ENCODE peak calls at places on chromosomes 16 and 17, in six cellular contexts. I is activated CD8-positive, alpha-beta T cell treated with anti-CD3 and anti-CD28 coated beads for 36 hours; P is heart right ventricle; Q is pancreas; J is HL-60; E is left ventricle myocardium inferior. R is an unnamed sample.

GRCh38 chr17:78184868-78185267 is 2.0 kb downstream of the TK1 start:
- DNase-seq in J (no peak), I (no peak), E (no peak), P (no peak), Q (no peak), R (no peak)

GRCh38 chr17:70261170-70261569 is 91.8 kb downstream of the KCNJ2 start:
- DNase-seq in P (no peak), I (no peak), Q (no peak), E (no peak), J (no peak), R (no peak)

GRCh38 chr16:19113577-19114358 is at the start of gene ITPRIPL2:
- DNase-seq in J (no peak), P (peak), E (peak), Q (peak), I (no peak), R (peak)

GRCh38 chr17:2975469-2975958 is 87.9 kb downstream of the OR1D5 start:
- DNase-seq in I (no peak), Q (no peak), J (no peak), E (no peak), P (no peak), R (no peak)

GRCh38 chr17:17051791-17052461 is 9.7 kb downstream of the MPRIP start:
- DNase-seq in P (no peak), Q (peak), J (peak), I (peak), E (no peak), R (peak)

GRCh38 chr17:44222112-44222869 is 2.8 kb upstream of the UBTF start:
- DNase-seq in Q (peak), E (peak), P (peak), J (no peak), I (peak), R (no peak)

GRCh38 chr17:75849724-75850123 is 5.4 kb downstream of the WBP2 start:
- DNase-seq in E (no peak), J (no peak), P (no peak), Q (no peak), I (no peak), R (no peak)

GRCh38 chr17:8109669-8110455 is 8.5 kb downstream of the ALOXE3 start:
- DNase-seq in P (no peak), I (peak), Q (peak), J (no peak), E (peak), R (no peak)

GRCh38 chr17:20999044-20999573 is 43.7 kb downstream of the USP22 start:
- DNase-seq in I (peak), J (no peak), Q (no peak), E (no peak), P (no peak), R (no peak)

GRCh38 chr17:36475346-36475970 is 11.0 kb upstream of the ZNHIT3 start:
- DNase-seq in E (no peak), I (no peak), P (no peak), Q (no peak), J (no peak), R (no peak)

GRCh38 chr17:63927464-63928171 is 4.5 kb downstream of the CD79B start:
- DNase-seq in E (no peak), J (no peak), I (no peak), Q (no peak), P (no peak), R (peak)

GRCh38 chr16:65122974-65123845 is 1.3 kb upstream of the CDH11 start:
- DNase-seq in P (peak), E (peak), J (no peak), I (no peak), Q (peak), R (peak)

GRCh38 chr17:61454932-61455753 is 2.9 kb downstream of the TBX4 start:
- DNase-seq in I (no peak), J (no peak), P (no peak), E (no peak), Q (no peak), R (peak)
- TF ChIP-seq CTCF in I (no peak), J (no peak), P (no peak), E (no peak), Q (no peak), R (no peak)

GRCh38 chr17:39705786-39706348 is 6.0 kb downstream of the ERBB2 start:
- DNase-seq in E (peak), I (no peak), Q (peak), P (peak), J (no peak), R (no peak)
- TF ChIP-seq CTCF in E (no peak), I (no peak), Q (no peak), P (no peak), J (no peak), R (no peak)

DNA sequence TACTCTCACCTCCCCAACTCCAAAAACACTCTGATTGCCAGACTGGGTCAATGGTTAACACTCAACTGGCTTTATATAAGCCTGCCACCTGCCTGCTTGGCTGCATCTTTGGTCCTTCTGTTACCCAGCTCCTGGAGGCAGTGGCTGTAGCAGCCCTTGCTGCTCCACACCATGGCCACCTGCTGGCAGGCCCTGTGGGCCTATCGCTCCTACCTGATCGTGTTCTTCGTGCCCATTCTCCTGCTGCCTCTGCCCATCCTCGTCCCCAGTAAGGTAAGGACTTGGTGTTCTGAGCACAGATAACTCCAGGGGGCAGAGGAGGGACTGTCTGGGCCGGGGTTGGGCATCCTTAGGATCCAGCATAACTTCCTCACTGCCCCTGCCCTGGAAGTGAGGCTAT is at the start of gene SLC13A2:
- DNase-seq in Q (no peak), I (no peak), P (no peak), E (no peak), J (no peak), R (peak)
- TF ChIP-seq CTCF in Q (no peak), I (no peak), P (no peak), E (no peak), J (no peak), R (no peak)

GRCh38 chr17:68759343-68760140 is 158.4 kb upstream of the FAM20A start:
- DNase-seq in P (peak), J (peak), I (peak), E (peak), Q (peak), R (peak)

GRCh38 chr17:68762911-68763310 is 161.7 kb upstream of the FAM20A start:
- DNase-seq in Q (no peak), J (no peak), P (no peak), I (no peak), E (no peak), R (no peak)

GRCh38 chr17:68759002-68759342 is 157.8 kb upstream of the FAM20A start:
- DNase-seq in I (no peak), Q (no peak), J (no peak), P (no peak), E (no peak), R (no peak)

GRCh38 chr17:68763551-68763950 is 162.4 kb upstream of the FAM20A start:
- DNase-seq in J (no peak), I (no peak), Q (no peak), E (no peak), P (no peak), R (no peak)

GRCh38 chr17:68760141-68760475 is 158.9 kb upstream of the FAM20A start:
- DNase-seq in J (no peak), Q (no peak), E (no peak), I (no peak), P (no peak), R (no peak)
- TF ChIP-seq CTCF in J (no peak), Q (no peak), E (peak), I (no peak), P (peak), R (peak)

DNA sequence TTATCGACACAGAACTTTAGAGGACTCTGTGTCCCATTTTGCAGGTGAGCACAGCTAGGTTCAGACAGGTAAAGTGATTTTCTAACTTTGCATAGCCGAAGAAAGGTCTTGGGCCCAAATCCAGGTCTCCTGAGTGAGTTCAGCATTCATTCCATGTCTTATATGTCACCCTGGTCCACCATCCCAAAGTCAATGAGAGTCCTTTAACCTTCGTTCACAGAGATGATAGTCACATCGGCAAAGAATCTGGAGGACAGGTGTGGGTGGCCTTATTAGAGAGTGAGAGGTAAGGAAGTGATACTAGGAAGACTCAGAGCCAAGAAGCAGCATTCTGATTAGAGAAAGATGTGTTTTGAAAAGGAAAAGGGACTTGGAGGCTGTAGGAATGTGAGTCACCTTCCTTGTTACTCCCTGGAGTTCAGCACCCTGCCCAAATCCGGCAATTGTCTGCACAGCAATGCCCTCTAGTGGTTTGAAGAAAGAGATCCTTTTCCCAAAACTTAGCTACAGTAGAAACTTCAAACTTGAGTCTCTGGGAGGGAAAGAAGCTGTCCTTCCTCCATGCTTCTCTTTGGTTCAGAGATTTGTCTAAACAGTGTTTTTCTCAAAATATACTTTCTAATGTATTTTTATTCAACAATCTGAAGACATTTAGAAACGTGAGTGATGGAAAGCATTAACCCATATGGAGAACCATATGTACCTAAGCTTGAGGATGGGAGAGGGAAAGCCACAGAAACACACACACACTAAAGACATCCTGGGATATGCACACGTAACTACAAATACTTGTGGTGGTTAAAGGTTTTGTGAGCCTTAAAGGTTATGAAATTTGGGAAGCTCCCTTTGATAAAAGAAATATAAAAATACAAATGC is 96.4 kb upstream of the SHISA6 start:
- DNase-seq in P (peak), Q (no peak), I (peak), E (no peak), J (peak), R (no peak)
- TF ChIP-seq CTCF in P (peak), Q (peak), I (peak), E (peak), J (no peak), R (peak)